ENCODE peak calls at places on chromosome 14, in eight cellular contexts. R, W, C, O, J, F, G and V are unnamed samples.

GRCh38 chr14:68704736-68705720 is 87.8 kb downstream of the ZFP36L1 start:
- DNase-seq in R (no peak), W (no peak), C (no peak), O (no peak), J (no peak), F (no peak), G (no peak), V (no peak)

GRCh38 chr14:67413806-67414769 is 2.1 kb upstream of the PLEK2 start:
- DNase-seq in R (no peak), W (peak), C (no peak), O (peak), J (peak), F (no peak), G (no peak), V (no peak)

GRCh38 chr14:92463141-92463540 is 50.4 kb upstream of the RIN3 start:
- DNase-seq in R (no peak), W (no peak), C (no peak), O (no peak), J (no peak), F (no peak), G (no peak), V (no peak)

GRCh38 chr14:103629503-103630121 is 601 bp downstream of the KLC1 start:
- DNase-seq in R (no peak), W (peak), C (peak), O (no peak), J (peak), F (peak), G (peak), V (no peak)

GRCh38 chr14:34220921-34221320 is 241.1 kb downstream of the SPTSSA start:
- DNase-seq in R (no peak), W (no peak), C (no peak), O (no peak), J (no peak), F (no peak), G (no peak), V (peak)

GRCh38 chr14:57656853-57657252 is 163.2 kb upstream of the CCDC198 start:
- DNase-seq in R (no peak), W (no peak), C (no peak), O (no peak), J (no peak), F (no peak), G (no peak), V (no peak)

GRCh38 chr14:72608391-72609204 is 285.3 kb downstream of the DPF3 start:
- DNase-seq in R (no peak), W (peak), C (no peak), O (peak), J (peak), F (no peak), G (no peak), V (no peak)

GRCh38 chr14:32472081-32472480 is 143.0 kb downstream of the AKAP6 start:
- DNase-seq in R (no peak), W (no peak), C (no peak), O (no peak), J (no peak), F (no peak), G (peak), V (no peak)

GRCh38 chr14:59728294-59728693 is 142.3 kb downstream of the RTN1 start:
- DNase-seq in R (no peak), W (no peak), C (no peak), O (no peak), J (no peak), F (no peak), G (no peak), V (no peak)

GRCh38 chr14:32825058-32825457 is 113.6 kb upstream of the NPAS3 start:
- DNase-seq in R (no peak), W (no peak), C (no peak), O (no peak), J (no peak), F (no peak), G (no peak), V (no peak)

GRCh38 chr14:57487771-57488170 is 5.9 kb downstream of the CCDC198 start:
- DNase-seq in R (no peak), W (no peak), C (no peak), O (no peak), J (no peak), F (no peak), G (no peak), V (no peak)

GRCh38 chr14:92160619-92161018 is 38.9 kb downstream of the CPSF2 start:
- DNase-seq in R (no peak), W (no peak), C (no peak), O (peak), J (no peak), F (no peak), G (no peak), V (no peak)

GRCh38 chr14:54762296-54762695 is 140.3 kb downstream of the GCH1 start:
- DNase-seq in R (no peak), W (no peak), C (no peak), O (no peak), J (peak), F (no peak), G (peak), V (no peak)